ENCODE peak calls at places on chromosomes 11 and 22, in six cellular contexts. T is RPMI7951; H is CD8-positive, alpha-beta T cell; W is left colon; J is tibial artery; V is iPS-NIHi11. O is an unnamed sample.

GRCh38 chr11:35347921-35348331 is 71.4 kb downstream of the SLC1A2 start:
- DNase-seq in T (peak; percentile 94), H (no peak), W (no peak), J (no peak), V (no peak), O (no peak)

GRCh38 chr11:70169632-70170031 is 33.5 kb upstream of the FADD start:
- DNase-seq in T (no peak), H (no peak), W (no peak), J (no peak), V (no peak), O (no peak)

GRCh38 chr11:100586346-100587101 is 100.6 kb upstream of the ARHGAP42 start:
- DNase-seq in T (no peak), H (no peak), W (no peak), J (no peak), V (no peak), O (no peak)

GRCh38 chr11:72965672-72966071 is 151.5 kb downstream of the ATG16L2 start:
- DNase-seq in T (no peak), H (no peak), W (no peak), J (no peak), V (no peak), O (no peak)

GRCh38 chr11:85811624-85812023 is 683 bp upstream of the SYTL2 start:
- DNase-seq in T (no peak), H (no peak), W (peak; percentile 39), J (no peak), V (no peak), O (no peak)

GRCh38 chr22:45469573-45470383 is 32.9 kb upstream of the FBLN1 start:
- DNase-seq in T (no peak), H (no peak), W (no peak), J (peak; percentile 63), V (no peak), O (peak; percentile 32)

GRCh38 chr22:40757071-40757470 is 62.1 kb downstream of the SLC25A17 start:
- DNase-seq in T (no peak), H (no peak), W (no peak), J (no peak), V (no peak), O (no peak)

GRCh38 chr22:46467006-46467405 is 70.4 kb downstream of the CELSR1 start:
- DNase-seq in T (no peak), H (no peak), W (no peak), J (no peak), V (no peak), O (no peak)

GRCh38 chr22:37676691-37677627 is 1.5 kb downstream of the LGALS1 start:
- DNase-seq in T (peak; percentile 97), H (peak; percentile 94), W (peak; percentile 93), J (peak; percentile 95), V (peak; percentile 81), O (peak; percentile 90)

GRCh38 chr11:130897262-130898182 is 18.8 kb downstream of the SNX19 start:
- DNase-seq in T (peak; percentile 37), H (no peak), W (peak; percentile 34), J (peak; percentile 96), V (peak; percentile 25), O (peak; percentile 82)

GRCh38 chr11:41201156-41201555 is 258.3 kb downstream of the LRRC4C start:
- DNase-seq in T (peak; percentile 14), H (no peak), W (no peak), J (no peak), V (peak; percentile 36), O (no peak)

GRCh38 chr22:23394525-23395326 is 185.4 kb downstream of the IGLL1 start:
- DNase-seq in T (no peak), H (no peak), W (no peak), J (no peak), V (no peak), O (no peak)

GRCh38 chr11:82863209-82863608 is 37.0 kb downstream of the PRCP start:
- DNase-seq in T (no peak), H (no peak), W (no peak), J (no peak), V (no peak), O (no peak)

GRCh38 chr11:2171531-2171930 is at the start of gene TH:
- DNase-seq in T (no peak), H (no peak), W (no peak), J (no peak), V (no peak), O (no peak)

GRCh38 chr22:40487663-40488249 is 117.4 kb downstream of the SGSM3 start:
- DNase-seq in T (peak; percentile 33), H (no peak), W (no peak), J (no peak), V (peak; percentile 50), O (no peak)

GRCh38 chr11:64294665-64295289 is 3.7 kb downstream of the KCNK4 start:
- DNase-seq in T (no peak), H (no peak), W (no peak), J (no peak), V (no peak), O (no peak)

GRCh38 chr11:120294096-120294495 is 31.0 kb upstream of the TLCD5 start:
- DNase-seq in T (no peak), H (no peak), W (no peak), J (no peak), V (no peak), O (no peak)

GRCh38 chr22:42747701-42748513 is 27.2 kb upstream of the A4GALT start:
- DNase-seq in T (peak; percentile 67), H (no peak), W (no peak), J (no peak), V (no peak), O (no peak)

GRCh38 chr11:128941573-128942271 is 949 bp downstream of the TP53AIP1 start:
- DNase-seq in T (no peak), H (no peak), W (no peak), J (no peak), V (no peak), O (no peak)

GRCh38 chr11:132409591-132410375 is 1039.4 kb downstream of the NTM start:
- DNase-seq in T (no peak), H (no peak), W (no peak), J (no peak), V (no peak), O (no peak)

GRCh38 chr11:73856001-73856663 is 20.5 kb downstream of the COA4 start:
- DNase-seq in T (no peak), H (no peak), W (no peak), J (no peak), V (no peak), O (no peak)

GRCh38 chr11:7630002-7630401 is 43.3 kb downstream of the CYB5R2 start:
- DNase-seq in T (no peak), H (no peak), W (no peak), J (no peak), V (no peak), O (no peak)

GRCh38 chr11:13126430-13126829 is 117.3 kb downstream of the RASSF10 start:
- DNase-seq in T (peak; percentile 99), H (no peak), W (no peak), J (no peak), V (peak; percentile 17), O (no peak)

GRCh38 chr11:66472054-66472453 is 5.3 kb downstream of the PELI3 start:
- DNase-seq in T (no peak), H (no peak), W (no peak), J (no peak), V (no peak), O (no peak)